ENCODE peak calls at places on chromosomes 16 and 17, in six cellular contexts. S, U, Q, E, G and Z are unnamed samples.

GRCh38 chr16:31460582-31461002 is 1.3 kb downstream of the ARMC5 start:
- DNase-seq in E (no peak), Q (no peak), U (peak), G (no peak), S (no peak), Z (peak)

GRCh38 chr16:87416826-87417471 is 24.8 kb downstream of the MAP1LC3B start:
- DNase-seq in Q (no peak), E (peak), G (no peak), U (peak), S (no peak), Z (no peak)

GRCh38 chr16:84823484-84823883 is 3.7 kb downstream of the CRISPLD2 start:
- DNase-seq in S (no peak), Q (peak), U (no peak), G (no peak), E (no peak), Z (no peak)

GRCh38 chr17:39197380-39198185 is at the start of gene CACNB1:
- DNase-seq in E (peak), Q (peak), S (peak), G (peak), U (peak), Z (peak)

GRCh38 chr17:50596191-50597037 is 35.9 kb downstream of the CACNA1G start:
- DNase-seq in E (no peak), U (no peak), S (no peak), Q (no peak), G (no peak), Z (no peak)

GRCh38 chr16:57966133-57966805 is 4.7 kb downstream of the CNGB1 start:
- DNase-seq in U (no peak), S (no peak), E (no peak), G (no peak), Q (no peak), Z (no peak)

GRCh38 chr16:85767569-85767968 is 16.7 kb upstream of the C16orf74 start:
- DNase-seq in U (peak), E (no peak), G (no peak), Q (no peak), S (no peak), Z (no peak)

GRCh38 chr17:49926886-49927285 is 42.1 kb upstream of the DLX4 start:
- DNase-seq in U (peak), Q (peak), S (no peak), G (no peak), E (no peak), Z (no peak)

GRCh38 chr17:39863918-39864746 is at the start of gene IKZF3:
- DNase-seq in G (peak), E (no peak), U (peak), Q (peak), S (peak), Z (peak)

GRCh38 chr16:27973678-27974077 is 89.8 kb downstream of the GSG1L start:
- DNase-seq in Q (no peak), G (no peak), U (no peak), S (no peak), E (no peak), Z (no peak)

GRCh38 chr17:333626-334396 is 18.8 kb downstream of the RPH3AL start:
- DNase-seq in Q (peak), G (peak), E (peak), U (no peak), S (no peak), Z (peak)

GRCh38 chr16:920722-921121 is 50.1 kb downstream of the LMF1 start:
- DNase-seq in G (no peak), U (no peak), S (peak), E (peak), Q (peak), Z (no peak)

GRCh38 chr17:41689497-41690299 is 1.0 kb downstream of the EIF1 start:
- DNase-seq in E (peak), S (peak), U (peak), Q (no peak), G (no peak), Z (no peak)

GRCh38 chr17:41688641-41689496 is at the start of gene EIF1:
- DNase-seq in S (peak), E (peak), U (peak), G (peak), Q (peak), Z (peak)

GRCh38 chr17:41692722-41693521 is 4.2 kb downstream of the EIF1 start:
- DNase-seq in G (no peak), Q (no peak), S (no peak), U (peak), E (no peak), Z (no peak)

GRCh38 chr17:41690497-41690896 is 1.8 kb downstream of the EIF1 start:
- DNase-seq in U (no peak), Q (no peak), E (no peak), G (no peak), S (no peak), Z (no peak)

GRCh38 chr17:41691031-41691777 is 2.5 kb downstream of the EIF1 start:
- DNase-seq in S (no peak), E (no peak), G (no peak), U (no peak), Q (no peak), Z (no peak)
- TF ChIP-seq POLR2A in S (no peak), E (no peak), G (no peak), U (no peak), Q (no peak), Z (no peak)

GRCh38 chr17:80577876-80578275 is 33.2 kb downstream of the RPTOR start:
- DNase-seq in U (no peak), S (no peak), G (no peak), E (no peak), Q (no peak), Z (no peak)

GRCh38 chr17:80569936-80570335 is 25.3 kb downstream of the RPTOR start:
- DNase-seq in U (no peak), E (no peak), Q (no peak), S (no peak), G (no peak), Z (no peak)

GRCh38 chr17:80574496-80574895 is 29.9 kb downstream of the RPTOR start:
- DNase-seq in Q (no peak), E (no peak), U (no peak), G (no peak), S (no peak), Z (no peak)

DNA sequence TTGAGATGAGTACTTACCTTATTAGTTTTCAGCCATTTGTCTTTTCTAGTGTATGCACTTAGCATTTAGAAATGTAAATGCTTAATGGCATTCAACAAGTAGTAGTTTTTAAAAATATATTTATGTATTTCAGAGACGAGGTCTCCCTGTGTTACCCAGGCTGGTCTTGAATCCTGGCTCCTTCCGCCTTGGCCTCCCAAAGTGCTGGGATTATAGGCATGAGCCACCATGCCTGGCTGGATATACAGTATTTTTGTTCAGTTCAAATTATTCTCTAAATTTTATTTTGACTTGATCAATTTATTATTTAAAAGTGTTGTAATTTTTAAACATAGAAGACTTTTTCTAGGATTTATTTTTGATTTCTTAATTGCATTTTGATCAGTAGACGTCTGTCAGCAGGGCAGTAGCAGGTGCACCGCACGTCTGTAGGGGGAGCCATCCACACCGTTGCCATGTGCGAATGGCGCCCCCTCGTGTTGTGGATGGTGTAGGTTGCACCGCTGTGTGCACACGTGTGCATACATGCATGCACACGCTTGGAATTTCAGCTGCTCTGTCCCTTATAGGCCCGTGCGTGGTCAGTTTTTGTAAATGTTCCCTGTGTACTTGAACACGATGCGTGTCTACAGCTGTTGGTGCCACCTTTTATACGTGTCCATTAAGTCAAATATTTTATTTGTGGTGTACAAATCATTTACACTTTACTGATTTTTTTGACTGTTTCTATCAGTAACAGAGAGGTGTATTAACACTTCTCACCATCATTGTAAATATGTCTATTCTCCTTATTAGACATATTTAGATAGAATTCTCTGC is 30.6 kb downstream of the RPTOR start:
- DNase-seq in U (peak), S (peak), G (peak), E (peak), Q (peak), Z (peak)
- TF ChIP-seq POLR2A in U (no peak), S (no peak), G (no peak), E (no peak), Q (no peak), Z (no peak)

DNA sequence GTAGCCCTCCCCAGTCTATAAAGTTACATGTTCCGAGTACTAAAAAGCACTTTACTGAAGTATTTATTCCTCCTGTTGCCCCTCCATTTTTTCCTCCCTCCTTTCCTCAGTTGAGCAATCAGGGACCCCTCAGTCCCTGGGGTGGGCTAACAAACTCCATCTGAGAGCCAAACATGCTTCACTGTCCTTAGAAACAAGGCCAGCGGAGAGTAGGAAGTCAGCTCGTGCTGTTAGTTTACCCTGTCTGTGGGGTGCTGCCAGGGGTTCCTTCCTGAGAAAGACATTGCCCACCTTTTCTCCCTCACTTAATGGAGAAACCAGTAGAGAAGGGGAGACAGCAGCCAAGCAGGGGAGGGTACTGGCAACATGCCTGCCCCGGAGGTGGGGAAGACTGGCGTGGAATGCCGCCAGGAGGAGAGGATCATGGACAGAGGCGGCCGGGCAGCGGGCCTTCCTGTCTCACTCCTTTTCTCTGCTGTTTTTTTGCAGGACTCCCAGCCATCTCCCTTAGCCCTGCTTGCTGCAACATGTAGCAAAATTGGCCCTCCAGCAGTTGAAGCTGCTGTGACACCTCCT is 19.7 kb downstream of the SP2 start:
- DNase-seq in E (no peak), G (no peak), U (no peak), Q (no peak), S (no peak), Z (no peak)
- TF ChIP-seq POLR2A in E (no peak), G (no peak), U (no peak), Q (no peak), S (no peak), Z (no peak)

DNA sequence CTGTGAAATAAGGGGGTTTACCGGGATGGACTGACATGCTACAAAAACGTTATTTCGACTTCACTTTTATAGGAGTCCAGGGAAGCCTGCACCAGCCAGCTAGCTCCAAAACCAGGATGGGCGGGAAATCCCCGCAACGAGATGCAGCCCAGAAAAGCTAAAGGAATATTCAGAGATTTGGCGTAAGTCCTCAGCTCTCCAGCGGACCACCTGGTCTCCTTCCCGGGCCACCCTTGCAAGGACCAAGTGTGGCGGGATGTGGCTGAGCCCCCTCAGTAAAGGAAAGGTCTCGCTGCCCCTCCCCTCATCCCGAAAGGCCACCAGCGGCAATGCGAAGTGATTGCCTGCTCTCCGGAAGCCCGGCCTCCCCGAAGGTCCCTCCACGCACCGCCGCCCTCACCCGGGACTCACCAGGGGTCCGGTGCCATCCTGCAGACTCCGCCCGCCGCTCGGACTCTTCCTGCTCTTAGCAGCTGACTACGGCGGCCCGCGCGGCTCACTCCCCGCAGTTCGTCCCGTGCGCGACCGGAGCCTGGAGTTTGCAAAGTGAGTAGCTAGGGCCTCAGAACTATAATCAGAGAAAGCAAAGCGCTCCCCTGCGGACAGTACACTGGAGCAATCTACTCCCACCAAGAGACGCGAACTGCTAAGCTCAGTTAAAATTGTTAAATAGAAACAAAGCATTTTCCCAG is at the start of gene STX8:
- DNase-seq in G (peak), S (peak), E (peak), U (peak), Q (peak), Z (peak)
- TF ChIP-seq POLR2A in G (no peak), S (no peak), E (peak), U (peak), Q (no peak), Z (peak)

GRCh38 chr16:11162571-11163268 is 93.3 kb downstream of the SOCS1 start:
- DNase-seq in G (no peak), S (no peak), Q (no peak), E (no peak), U (no peak), Z (no peak)
- TF ChIP-seq POLR2A in G (no peak), S (no peak), Q (no peak), E (no peak), U (no peak), Z (no peak)